ENCODE peak calls at places on chromosomes 1 and 21, in eight cellular contexts. T is left ventricle myocardium superior, B is foreskin keratinocyte, V is omental fat pad, J is right lobe of liver, L is Panc1, X is RWPE2, R is T-cell. Q is an unnamed sample.

GRCh38 chr21:38340131-38340530 is 83.3 kb downstream of the KCNJ15 start:
- ATAC-seq in R (no peak), J (no peak), V (no peak), B (no peak), X (no peak), T (no peak), L (no peak), Q (no peak)

GRCh38 chr1:113507552-113508214 is 117.4 kb downstream of the MAGI3 start:
- ATAC-seq in X (no peak), R (no peak), J (peak; percentile 25), L (no peak), V (no peak), B (no peak), T (no peak), Q (no peak)

GRCh38 chr1:2437617-2438016 is 25.3 kb upstream of the PEX10 start:
- ATAC-seq in R (no peak), X (no peak), V (no peak), J (no peak), B (no peak), T (no peak), L (no peak), Q (no peak)

GRCh38 chr1:202806845-202807366 is 1.3 kb downstream of the KDM5B start:
- ATAC-seq in R (no peak), X (peak; percentile 15), V (peak; percentile 11), L (peak; percentile 20), J (no peak), T (peak; percentile 3), B (peak; percentile 2), Q (no peak)

GRCh38 chr1:231934797-231935196 is 308.2 kb downstream of the DISC1 start:
- ATAC-seq in R (no peak), L (no peak), B (no peak), T (peak; percentile 77), V (no peak), X (peak; percentile 35), J (no peak), Q (no peak)

GRCh38 chr1:56788102-56788501 is 31.1 kb downstream of the FYB2 start:
- ATAC-seq in T (peak; percentile 39), B (no peak), R (no peak), J (peak; percentile 50), X (no peak), V (no peak), L (no peak), Q (no peak)

GRCh38 chr1:77316006-77316405 is 34.2 kb downstream of the AK5 start:
- ATAC-seq in L (no peak), B (peak; percentile 48), X (no peak), V (no peak), T (no peak), R (no peak), J (no peak), Q (no peak)

GRCh38 chr1:227729881-227730629 is 5.0 kb downstream of the JMJD4 start:
- ATAC-seq in J (no peak), X (no peak), R (no peak), L (peak; percentile 37), B (peak; percentile 26), V (peak; percentile 36), T (peak; percentile 1), Q (no peak)

GRCh38 chr1:15622707-15623373 is 5.6 kb downstream of the DDI2 start:
- ATAC-seq in V (no peak), J (no peak), B (no peak), R (no peak), L (no peak), T (no peak), X (no peak), Q (no peak)

GRCh38 chr1:110874303-110875215 is 1.6 kb downstream of the CD53 start:
- ATAC-seq in T (peak; percentile 36), L (no peak), R (peak; percentile 15), V (no peak), J (peak; percentile 40), B (no peak), X (no peak), Q (no peak)

GRCh38 chr1:199273837-199274379 is 635.1 kb downstream of the PTPRC start:
- ATAC-seq in V (no peak), X (peak; percentile 12), L (no peak), R (no peak), B (no peak), J (peak; percentile 40), T (no peak), Q (no peak)

GRCh38 chr1:23423415-23424170 is 955 bp downstream of the TCEA3 start:
- ATAC-seq in T (peak; percentile 45), J (peak; percentile 87), L (peak; percentile 44), V (peak; percentile 27), R (no peak), B (no peak), X (peak; percentile 19), Q (peak; percentile 2)

GRCh38 chr1:228175316-228176023 is 9.9 kb downstream of the IBA57 start:
- ATAC-seq in T (no peak), J (no peak), L (no peak), B (no peak), R (no peak), V (no peak), X (no peak), Q (no peak)

GRCh38 chr1:152024228-152024627 is 12.6 kb downstream of the S100A11 start:
- ATAC-seq in X (peak; percentile 95), T (no peak), R (no peak), B (peak; percentile 94), V (no peak), J (no peak), L (no peak), Q (no peak)

GRCh38 chr21:36209626-36210171 is 53.1 kb downstream of the DOP1B start:
- ATAC-seq in V (no peak), X (peak; percentile 40), B (peak; percentile 55), T (no peak), R (no peak), J (peak; percentile 74), L (peak; percentile 76), Q (no peak)

GRCh38 chr1:91541918-91542533 is 41.4 kb downstream of the CDC7 start:
- ATAC-seq in J (no peak), R (no peak), B (no peak), L (no peak), T (no peak), V (no peak), X (no peak), Q (no peak)

GRCh38 chr1:214566158-214567104 is 15.0 kb upstream of the PTPN14 start:
- ATAC-seq in X (peak; percentile 75), R (no peak), J (no peak), L (peak; percentile 56), V (no peak), B (peak; percentile 86), T (no peak), Q (no peak)

GRCh38 chr1:65687435-65688214 is 105.1 kb upstream of the PDE4B start:
- ATAC-seq in V (peak; percentile 83), B (peak; percentile 86), R (peak; percentile 70), X (peak; percentile 84), L (peak; percentile 87), T (peak; percentile 86), J (peak; percentile 98), Q (peak; percentile 72)

GRCh38 chr1:16717174-16718108 is 22.9 kb upstream of the RNU1-4 start:
- ATAC-seq in V (no peak), T (peak; percentile 35), X (peak; percentile 19), R (no peak), L (peak; percentile 46), B (peak; percentile 1), J (no peak), Q (no peak)

GRCh38 chr1:213914351-213914750 is 73.4 kb upstream of the PROX1 start:
- ATAC-seq in J (no peak), T (no peak), L (no peak), R (no peak), V (no peak), X (no peak), B (no peak), Q (no peak)

GRCh38 chr1:241356519-241357365 is at the start of gene RGS7:
- ATAC-seq in V (peak; percentile 69), L (peak; percentile 85), B (peak; percentile 83), X (peak; percentile 79), R (no peak), J (peak; percentile 75), T (peak; percentile 72), Q (peak; percentile 57)

GRCh38 chr1:27744556-27744955 is 18.8 kb downstream of the FAM76A start:
- ATAC-seq in V (no peak), X (no peak), L (no peak), B (no peak), R (no peak), J (no peak), T (no peak), Q (no peak)